ENCODE peak calls at places on chromosomes 7 and 10, in seven cellular contexts. One of them, this sample, is unnamed.
A peak's percentile ranks its signal among the peaks of the same experiment; 100 is the strongest.

GRCh38 chr10:132687893-132688579 is 97.9 kb downstream of the NKX6-2 start:
- DNase-seq in frontal cortex: no peak
- DNase-seq in NCI-H1105 treated with DMSO at 0.1 percent for 48 hours: no peak
- DNase-seq in Kasumi-1: no peak
- DNase-seq in CD4-positive, alpha-beta T cell: no peak
- DNase-seq in foreskin fibroblast: no peak
- DNase-seq in HuH-7: no peak
- DNase-seq in this sample: no peak

GRCh38 chr7:146956853-146957252 is 840.3 kb downstream of the CNTNAP2 start:
- DNase-seq in frontal cortex: no peak
- DNase-seq in Kasumi-1: no peak
- DNase-seq in NCI-H1105 treated with DMSO at 0.1 percent for 48 hours: peak; percentile 93
- DNase-seq in HuH-7: no peak
- DNase-seq in foreskin fibroblast: no peak
- DNase-seq in CD4-positive, alpha-beta T cell: no peak
- DNase-seq in this sample: no peak

GRCh38 chr7:153247926-153248325 is 488.4 kb downstream of the ACTR3B start:
- DNase-seq in CD4-positive, alpha-beta T cell: no peak
- DNase-seq in HuH-7: no peak
- DNase-seq in NCI-H1105 treated with DMSO at 0.1 percent for 48 hours: no peak
- DNase-seq in foreskin fibroblast: no peak
- DNase-seq in frontal cortex: no peak
- DNase-seq in Kasumi-1: no peak
- DNase-seq in this sample: no peak

GRCh38 chr10:77800738-77801266 is 125.8 kb downstream of the DLG5 start:
- DNase-seq in Kasumi-1: no peak
- DNase-seq in HuH-7: no peak
- DNase-seq in CD4-positive, alpha-beta T cell: no peak
- DNase-seq in frontal cortex: no peak
- DNase-seq in NCI-H1105 treated with DMSO at 0.1 percent for 48 hours: no peak
- DNase-seq in foreskin fibroblast: no peak
- DNase-seq in this sample: no peak

GRCh38 chr10:93475227-93475626 is 6.9 kb downstream of the MYOF start:
- DNase-seq in Kasumi-1: no peak
- DNase-seq in NCI-H1105 treated with DMSO at 0.1 percent for 48 hours: peak; percentile 18
- DNase-seq in CD4-positive, alpha-beta T cell: no peak
- DNase-seq in foreskin fibroblast: no peak
- DNase-seq in HuH-7: no peak
- DNase-seq in frontal cortex: no peak
- DNase-seq in this sample: no peak

GRCh38 chr10:22669163-22669711 is 45.1 kb downstream of the PIP4K2A start:
- DNase-seq in NCI-H1105 treated with DMSO at 0.1 percent for 48 hours: no peak
- DNase-seq in foreskin fibroblast: no peak
- DNase-seq in frontal cortex: no peak
- DNase-seq in Kasumi-1: no peak
- DNase-seq in HuH-7: no peak
- DNase-seq in CD4-positive, alpha-beta T cell: no peak
- DNase-seq in this sample: no peak

GRCh38 chr7:475951-476441 is 43.6 kb downstream of the PDGFA start:
- DNase-seq in CD4-positive, alpha-beta T cell: no peak
- DNase-seq in NCI-H1105 treated with DMSO at 0.1 percent for 48 hours: no peak
- DNase-seq in Kasumi-1: no peak
- DNase-seq in frontal cortex: no peak
- DNase-seq in HuH-7: no peak
- DNase-seq in foreskin fibroblast: no peak
- DNase-seq in this sample: no peak

GRCh38 chr10:80966326-80966986 is 428.8 kb downstream of the SH2D4B start:
- DNase-seq in Kasumi-1: no peak
- DNase-seq in CD4-positive, alpha-beta T cell: no peak
- DNase-seq in foreskin fibroblast: no peak
- DNase-seq in frontal cortex: no peak
- DNase-seq in NCI-H1105 treated with DMSO at 0.1 percent for 48 hours: no peak
- DNase-seq in HuH-7: no peak
- DNase-seq in this sample: no peak

GRCh38 chr10:68327889-68328786 is 3.7 kb upstream of the HNRNPH3 start:
- DNase-seq in frontal cortex: peak; percentile 46
- DNase-seq in CD4-positive, alpha-beta T cell: no peak
- DNase-seq in NCI-H1105 treated with DMSO at 0.1 percent for 48 hours: peak; percentile 10
- DNase-seq in foreskin fibroblast: peak; percentile 52
- DNase-seq in Kasumi-1: peak; percentile 98
- DNase-seq in HuH-7: peak; percentile 48
- DNase-seq in this sample: no peak

GRCh38 chr7:25795824-25796235 is 356.2 kb upstream of the NFE2L3 start:
- DNase-seq in HuH-7: no peak
- DNase-seq in foreskin fibroblast: peak; percentile 39
- DNase-seq in frontal cortex: no peak
- DNase-seq in NCI-H1105 treated with DMSO at 0.1 percent for 48 hours: no peak
- DNase-seq in Kasumi-1: no peak
- DNase-seq in CD4-positive, alpha-beta T cell: no peak
- DNase-seq in this sample: no peak

This sample was measured in CD8-positive, alpha-beta T cell.